ENCODE peak calls at places on chromosome 5, in eight cellular contexts. X is RPMI8226; R is central memory CD4-positive, alpha-beta T cell; I is amygdala; J is anterior cingulate cortex; F is germinal center; D is fibroblast of pulmonary artery; Q is NCI-H69. E is an unnamed sample.

GRCh38 chr5:177133845-177134652 is 476 bp downstream of the NSD1 start:
- DNase-seq in I (no peak), D (no peak), J (peak; percentile 22), F (peak; percentile 58), Q (peak; percentile 80), X (peak; percentile 51), R (peak; percentile 59), E (peak; percentile 44)

GRCh38 chr5:6454628-6455053 is 6.0 kb downstream of the UBE2QL1 start:
- DNase-seq in R (no peak), D (no peak), J (no peak), I (no peak), X (no peak), F (no peak), Q (no peak), E (no peak)

GRCh38 chr5:140240987-140241706 is 61.8 kb downstream of the PFDN1 start:
- DNase-seq in Q (peak; percentile 94), I (peak; percentile 90), F (no peak), R (no peak), D (peak; percentile 92), J (peak; percentile 76), X (peak; percentile 70), E (peak; percentile 54)

GRCh38 chr5:135230326-135230925 is 168.6 kb downstream of the MACROH2A1 start:
- DNase-seq in R (no peak), D (peak; percentile 89), Q (no peak), J (no peak), F (no peak), X (peak; percentile 25), I (no peak), E (no peak)

GRCh38 chr5:124746252-124746915 is at the start of gene ZNF608:
- DNase-seq in F (no peak), J (peak; percentile 36), D (peak; percentile 93), X (no peak), Q (peak; percentile 95), I (no peak), R (no peak), E (no peak)

GRCh38 chr5:169933127-169933526 is 47.2 kb downstream of the INSYN2B start:
- DNase-seq in X (no peak), R (no peak), F (no peak), J (no peak), D (no peak), I (no peak), Q (peak; percentile 79), E (no peak)

GRCh38 chr5:178732281-178732680 is 1.8 kb upstream of the ZNF354A start:
- DNase-seq in X (no peak), D (no peak), I (no peak), F (no peak), Q (no peak), R (no peak), J (no peak), E (no peak)

GRCh38 chr5:35030426-35030825 is 17.3 kb downstream of the AGXT2 start:
- DNase-seq in Q (no peak), I (no peak), X (no peak), J (no peak), F (no peak), R (no peak), D (no peak), E (peak; percentile 3)

GRCh38 chr5:132260051-132260450 is 2.6 kb downstream of the PDLIM4 start:
- DNase-seq in I (no peak), X (no peak), F (no peak), J (no peak), R (no peak), D (peak; percentile 30), Q (no peak), E (no peak)

GRCh38 chr5:57495688-57496087 is 13.1 kb upstream of the ACTBL2 start:
- DNase-seq in J (no peak), F (no peak), Q (peak; percentile 42), D (no peak), I (no peak), X (peak; percentile 27), R (no peak), E (no peak)

GRCh38 chr5:117376748-117377147 is 802.1 kb upstream of the SEMA6A start:
- DNase-seq in F (no peak), Q (peak; percentile 10), R (no peak), X (no peak), D (no peak), I (no peak), J (no peak), E (no peak)

GRCh38 chr5:72653586-72653985 is 146.4 kb upstream of the ZNF366 start:
- DNase-seq in J (no peak), R (no peak), Q (no peak), I (no peak), D (no peak), F (no peak), X (no peak), E (no peak)

GRCh38 chr5:67873935-67874334 is 341.6 kb upstream of the PIK3R1 start:
- DNase-seq in I (no peak), Q (no peak), D (no peak), F (no peak), J (no peak), X (no peak), R (no peak), E (no peak)

GRCh38 chr5:151556808-151557207 is 34.3 kb downstream of the FAT2 start:
- DNase-seq in R (no peak), Q (no peak), D (no peak), F (peak; percentile 59), J (no peak), I (no peak), X (peak; percentile 26), E (no peak)

GRCh38 chr5:68130253-68130652 is 85.3 kb upstream of the PIK3R1 start:
- DNase-seq in F (no peak), X (no peak), D (no peak), J (no peak), R (no peak), I (no peak), Q (no peak), E (no peak)